ENCODE peak calls at places on chromosomes 11 and 22, in nine cellular contexts. One of them, this sample, is unnamed.

GRCh38 chr11:45859661-45860140 is 12.4 kb downstream of the CRY2 start:
- DNase-seq in progenitor cell of endocrine pancreas: no peak
- DNase-seq in right lobe of liver: peak; percentile 87
- DNase-seq in SJSA1: no peak
- DNase-seq in GM19239: no peak
- DNase-seq in DMS153: peak; percentile 76
- DNase-seq in upper lobe of right lung: peak; percentile 95
- DNase-seq in substantia nigra: peak; percentile 78
- DNase-seq in fibroblast of lung: peak; percentile 95
- DNase-seq in this sample: peak; percentile 73

GRCh38 chr11:37770145-37770544 is 1172.1 kb upstream of the RAG2 start:
- DNase-seq in upper lobe of right lung: no peak
- DNase-seq in SJSA1: no peak
- DNase-seq in DMS153: no peak
- DNase-seq in progenitor cell of endocrine pancreas: no peak
- DNase-seq in fibroblast of lung: peak; percentile 34
- DNase-seq in right lobe of liver: no peak
- DNase-seq in GM19239: no peak
- DNase-seq in substantia nigra: no peak
- DNase-seq in this sample: no peak

GRCh38 chr11:92322225-92322624 is 97.6 kb downstream of the FAT3 start:
- DNase-seq in substantia nigra: no peak
- DNase-seq in fibroblast of lung: peak; percentile 71
- DNase-seq in right lobe of liver: no peak
- DNase-seq in DMS153: no peak
- DNase-seq in GM19239: no peak
- DNase-seq in upper lobe of right lung: no peak
- DNase-seq in SJSA1: peak; percentile 44
- DNase-seq in progenitor cell of endocrine pancreas: no peak
- DNase-seq in this sample: no peak

GRCh38 chr11:31806186-31806943 is 4.8 kb downstream of the PAX6 start:
- DNase-seq in SJSA1: no peak
- DNase-seq in upper lobe of right lung: no peak
- DNase-seq in GM19239: no peak
- DNase-seq in progenitor cell of endocrine pancreas: no peak
- DNase-seq in fibroblast of lung: peak; percentile 23
- DNase-seq in substantia nigra: no peak
- DNase-seq in DMS153: no peak
- DNase-seq in right lobe of liver: no peak
- DNase-seq in this sample: no peak

GRCh38 chr22:31588970-31589675 is 72.9 kb downstream of the PISD start:
- DNase-seq in upper lobe of right lung: no peak
- DNase-seq in progenitor cell of endocrine pancreas: no peak
- DNase-seq in GM19239: no peak
- DNase-seq in DMS153: no peak
- DNase-seq in substantia nigra: no peak
- DNase-seq in SJSA1: no peak
- DNase-seq in fibroblast of lung: no peak
- DNase-seq in right lobe of liver: peak; percentile 64
- DNase-seq in this sample: no peak

GRCh38 chr22:32333141-32333768 is 24.4 kb upstream of the RFPL3 start:
- DNase-seq in GM19239: no peak
- DNase-seq in right lobe of liver: no peak
- DNase-seq in DMS153: no peak
- DNase-seq in progenitor cell of endocrine pancreas: no peak
- DNase-seq in upper lobe of right lung: peak; percentile 32
- DNase-seq in SJSA1: peak; percentile 31
- DNase-seq in substantia nigra: no peak
- DNase-seq in fibroblast of lung: no peak
- DNase-seq in this sample: no peak

GRCh38 chr22:39055658-39056057 is 15.0 kb downstream of the APOBEC3F start:
- DNase-seq in GM19239: no peak
- DNase-seq in SJSA1: no peak
- DNase-seq in upper lobe of right lung: no peak
- DNase-seq in substantia nigra: no peak
- DNase-seq in right lobe of liver: no peak
- DNase-seq in progenitor cell of endocrine pancreas: no peak
- DNase-seq in fibroblast of lung: no peak
- DNase-seq in DMS153: no peak
- DNase-seq in this sample: no peak

GRCh38 chr11:111047376-111047775 is 198.1 kb upstream of the POU2AF2 start:
- DNase-seq in substantia nigra: no peak
- DNase-seq in GM19239: no peak
- DNase-seq in SJSA1: no peak
- DNase-seq in progenitor cell of endocrine pancreas: no peak
- DNase-seq in upper lobe of right lung: no peak
- DNase-seq in fibroblast of lung: peak; percentile 53
- DNase-seq in DMS153: no peak
- DNase-seq in right lobe of liver: no peak
- DNase-seq in this sample: no peak

GRCh38 chr11:71103266-71103665 is 149.1 kb downstream of the SHANK2 start:
- DNase-seq in substantia nigra: no peak
- DNase-seq in progenitor cell of endocrine pancreas: no peak
- DNase-seq in fibroblast of lung: no peak
- DNase-seq in SJSA1: no peak
- DNase-seq in upper lobe of right lung: no peak
- DNase-seq in GM19239: no peak
- DNase-seq in DMS153: no peak
- DNase-seq in right lobe of liver: no peak
- DNase-seq in this sample: no peak

GRCh38 chr11:128318856-128319474 is 268.4 kb downstream of the ETS1 start:
- DNase-seq in GM19239: peak; percentile 32
- DNase-seq in substantia nigra: no peak
- DNase-seq in right lobe of liver: no peak
- DNase-seq in SJSA1: no peak
- DNase-seq in DMS153: no peak
- DNase-seq in progenitor cell of endocrine pancreas: no peak
- DNase-seq in fibroblast of lung: peak; percentile 49
- DNase-seq in upper lobe of right lung: no peak
- DNase-seq in this sample: no peak

GRCh38 chr11:111312076-111312475 is 13.7 kb downstream of the POU2AF3 start:
- DNase-seq in GM19239: no peak
- DNase-seq in SJSA1: no peak
- DNase-seq in DMS153: no peak
- DNase-seq in upper lobe of right lung: no peak
- DNase-seq in substantia nigra: no peak
- DNase-seq in right lobe of liver: no peak
- DNase-seq in fibroblast of lung: no peak
- DNase-seq in progenitor cell of endocrine pancreas: no peak
- DNase-seq in this sample: no peak

GRCh38 chr11:96324912-96325311 is 18.1 kb downstream of the MAML2 start:
- DNase-seq in DMS153: no peak
- DNase-seq in fibroblast of lung: peak; percentile 94
- DNase-seq in GM19239: no peak
- DNase-seq in SJSA1: peak; percentile 44
- DNase-seq in right lobe of liver: no peak
- DNase-seq in upper lobe of right lung: no peak
- DNase-seq in progenitor cell of endocrine pancreas: no peak
- DNase-seq in substantia nigra: no peak
- DNase-seq in this sample: no peak

GRCh38 chr22:17717708-17718107 is 56.6 kb downstream of the BID start:
- DNase-seq in GM19239: no peak
- DNase-seq in substantia nigra: no peak
- DNase-seq in DMS153: no peak
- DNase-seq in SJSA1: no peak
- DNase-seq in upper lobe of right lung: no peak
- DNase-seq in right lobe of liver: no peak
- DNase-seq in fibroblast of lung: peak; percentile 38
- DNase-seq in progenitor cell of endocrine pancreas: no peak
- DNase-seq in this sample: no peak

GRCh38 chr11:114440971-114441810 is 1.9 kb downstream of the REXO2 start:
- DNase-seq in progenitor cell of endocrine pancreas: no peak
- DNase-seq in GM19239: no peak
- DNase-seq in fibroblast of lung: no peak
- DNase-seq in upper lobe of right lung: no peak
- DNase-seq in right lobe of liver: no peak
- DNase-seq in DMS153: peak; percentile 10
- DNase-seq in SJSA1: no peak
- DNase-seq in substantia nigra: no peak
- DNase-seq in this sample: no peak

GRCh38 chr11:60703374-60703773 is 4.0 kb downstream of the MS4A8 start:
- DNase-seq in SJSA1: peak; percentile 38
- DNase-seq in upper lobe of right lung: no peak
- DNase-seq in right lobe of liver: no peak
- DNase-seq in fibroblast of lung: no peak
- DNase-seq in progenitor cell of endocrine pancreas: no peak
- DNase-seq in GM19239: no peak
- DNase-seq in substantia nigra: no peak
- DNase-seq in DMS153: no peak
- DNase-seq in this sample: no peak

GRCh38 chr11:8327761-8328192 is 64.1 kb upstream of the LMO1 start:
- DNase-seq in substantia nigra: no peak
- DNase-seq in GM19239: peak; percentile 40
- DNase-seq in fibroblast of lung: peak; percentile 21
- DNase-seq in SJSA1: no peak
- DNase-seq in progenitor cell of endocrine pancreas: no peak
- DNase-seq in DMS153: no peak
- DNase-seq in right lobe of liver: no peak
- DNase-seq in upper lobe of right lung: no peak
- DNase-seq in this sample: no peak